ENCODE peak calls at places on chromosome 10, in four cellular contexts. V is fibroblast of lung, G is HCT116, S is IMR-90. R is an unnamed sample. For H3K4me1, the result is how much of the 10 kb centered on the place peaks cover.

GRCh38 chr10:3418041-3418760 is 245.6 kb upstream of the PITRM1 start:
- DNase-seq in V (peak), G (no peak), S (no peak), R (no peak)

GRCh38 chr10:31261502-31262311 is 57.3 kb upstream of the ZEB1 start:
- DNase-seq in V (peak), G (no peak), S (peak), R (no peak)

GRCh38 chr10:77090381-77091356 is 546.9 kb downstream of the KCNMA1 start:
- DNase-seq in V (peak), G (no peak), S (no peak), R (no peak)

GRCh38 chr10:46536171-46536570 is 20.3 kb downstream of the GPRIN2 start:
- DNase-seq in V (no peak), G (no peak), S (no peak), R (peak)

GRCh38 chr10:101291254-101292193 is 62.3 kb upstream of the LBX1 start:
- DNase-seq in V (no peak), G (no peak), S (peak), R (peak)

GRCh38 chr10:116809528-116810500 is 39.5 kb upstream of the ENO4 start:
- DNase-seq in V (no peak), G (peak), S (no peak), R (no peak)

GRCh38 chr10:47403401-47404318 is 19.6 kb upstream of the ZNF488 start:
- DNase-seq in V (no peak), G (no peak), S (peak), R (peak)

GRCh38 chr10:92180326-92180881 is 110.5 kb downstream of the CPEB3 start:
- DNase-seq in V (no peak), G (no peak), S (no peak), R (no peak)

GRCh38 chr10:71771821-71772617 is 1.3 kb downstream of the VSIR start:
- DNase-seq in V (peak), G (peak), S (peak), R (peak)

GRCh38 chr10:48332166-48332870 is 25.8 kb downstream of the MAPK8 start:
- DNase-seq in V (no peak), G (no peak), S (no peak), R (no peak)

DNA sequence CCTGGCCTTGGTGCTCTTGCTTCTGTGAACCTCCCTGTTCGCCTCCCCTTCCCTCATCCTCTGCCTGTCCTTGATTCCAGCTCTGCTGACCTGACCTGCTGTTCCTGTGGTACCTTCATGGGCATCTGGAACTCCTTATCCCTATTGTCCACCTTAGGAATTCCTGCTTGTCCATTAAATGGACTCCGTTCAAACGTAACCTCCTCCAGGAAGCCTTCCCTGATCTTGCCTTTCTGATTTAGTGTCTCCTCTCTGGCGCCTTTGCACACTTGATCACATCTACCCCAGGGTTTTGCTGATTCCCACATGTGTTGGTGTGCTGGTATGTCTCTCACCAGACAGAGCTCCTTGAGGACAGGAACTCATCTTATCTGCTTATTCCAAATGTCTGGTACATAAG is 20.9 kb downstream of the TSPAN15 start:
- DNase-seq in V (no peak), G (no peak), S (no peak), R (no peak)
- H3K9ac ChIP-seq in V (no peak), G (no peak), S (no peak), R (no peak)

DNA sequence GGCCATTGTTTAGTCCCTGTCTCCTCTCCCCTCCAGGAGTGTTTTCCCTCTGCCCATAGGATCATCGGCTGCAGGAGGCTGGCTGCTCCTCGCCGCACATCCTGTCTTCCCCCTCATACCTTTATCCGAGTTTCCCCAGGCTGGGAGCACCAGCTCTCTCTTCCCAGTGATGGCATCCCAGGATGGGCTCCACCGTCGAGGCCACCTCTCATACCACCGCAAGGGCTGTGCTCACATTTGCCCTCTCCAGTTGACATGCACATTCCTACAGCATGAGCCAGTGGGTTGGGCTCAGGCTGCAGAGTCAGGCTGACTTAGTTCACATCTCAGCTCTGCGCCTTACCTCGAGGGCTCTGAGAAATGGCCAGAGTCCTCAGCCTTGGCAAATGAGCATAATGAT is 12.1 kb downstream of the HKDC1 start:
- DNase-seq in V (peak), G (peak), S (peak), R (no peak)
- TF ChIP-seq CTCF in V (no peak), G (no peak), S (no peak), R (no peak)

GRCh38 chr10:105751688-105752087 is 1110.6 kb downstream of the SORCS3 start:
- DNase-seq in V (no peak), G (no peak), S (no peak), R (no peak)
- H3K4me1 ChIP-seq in V (under half), G (under half), S (under half), R (under half)

DNA sequence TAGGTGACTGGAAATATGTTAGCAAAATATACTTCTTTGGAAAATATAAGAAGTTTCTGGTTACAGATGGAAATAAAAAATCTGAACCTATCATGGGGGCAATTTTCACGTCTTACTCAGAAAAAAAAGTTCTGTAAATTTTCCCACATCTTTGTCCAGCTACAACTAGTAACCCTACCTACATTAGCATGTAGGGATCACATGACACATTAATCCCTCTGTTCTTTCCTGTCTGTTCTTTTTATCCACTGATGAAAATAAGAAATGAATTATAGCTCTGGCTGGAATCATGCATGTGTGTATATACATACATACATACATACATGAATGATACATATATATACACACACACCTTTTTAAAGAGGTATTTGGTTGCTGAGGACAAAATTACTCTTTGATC is 3.6 kb upstream of the FAM53B start:
- DNase-seq in V (no peak), G (no peak), S (no peak), R (no peak)
- H3K9ac ChIP-seq in V (no peak), G (no peak), S (no peak), R (no peak)

GRCh38 chr10:74738052-74738451 is 88.3 kb upstream of the KAT6B start:
- DNase-seq in V (no peak), G (no peak), S (peak), R (no peak)
- TF ChIP-seq CTCF in V (no peak), G (no peak), S (no peak), R (no peak)

DNA sequence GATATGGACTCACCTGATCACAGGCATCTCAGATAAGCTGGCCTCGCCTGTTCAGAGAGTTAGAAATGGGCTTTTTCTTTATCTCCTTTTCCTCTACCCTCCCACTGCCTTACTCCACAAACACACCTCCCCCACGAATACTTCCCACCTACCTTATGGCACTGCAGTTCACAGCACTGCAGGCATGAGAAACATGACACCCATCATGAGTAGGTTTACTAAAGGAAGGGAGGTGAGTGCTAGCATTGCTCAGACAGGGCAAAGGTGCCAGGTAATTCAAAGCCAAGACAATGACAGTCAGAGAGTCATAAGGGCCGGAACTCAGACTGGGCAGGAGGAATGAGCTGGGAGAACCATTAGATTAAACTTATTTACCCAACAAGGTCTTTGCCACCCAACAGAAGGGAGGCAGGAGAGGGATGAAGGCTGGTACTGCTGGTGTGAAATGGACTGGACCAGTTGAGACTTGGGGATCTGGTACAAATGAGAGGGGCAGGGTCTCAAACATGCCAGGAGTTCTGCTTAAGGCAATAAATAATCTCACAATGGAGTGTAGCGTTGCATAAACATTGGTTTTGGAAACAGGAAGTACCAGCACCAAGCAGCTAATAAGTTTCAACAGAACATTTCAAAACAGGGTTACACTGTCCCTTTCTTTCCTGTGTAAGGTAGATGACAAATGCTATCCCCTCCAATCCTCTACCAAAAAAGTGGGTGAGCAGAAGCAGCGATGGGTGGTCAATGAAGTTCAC is 220.4 kb downstream of the FAM107B start:
- DNase-seq in V (peak), G (peak), S (no peak), R (no peak)
- H3K4me1 ChIP-seq in V (under half), G (under half), S (under half), R (under half)

GRCh38 chr10:105974803-105975456 is 1189.6 kb downstream of the SORCS1 start:
- DNase-seq in V (no peak), G (no peak), S (peak), R (no peak)
- H3K9ac ChIP-seq in V (no peak), G (no peak), S (no peak), R (no peak)

DNA sequence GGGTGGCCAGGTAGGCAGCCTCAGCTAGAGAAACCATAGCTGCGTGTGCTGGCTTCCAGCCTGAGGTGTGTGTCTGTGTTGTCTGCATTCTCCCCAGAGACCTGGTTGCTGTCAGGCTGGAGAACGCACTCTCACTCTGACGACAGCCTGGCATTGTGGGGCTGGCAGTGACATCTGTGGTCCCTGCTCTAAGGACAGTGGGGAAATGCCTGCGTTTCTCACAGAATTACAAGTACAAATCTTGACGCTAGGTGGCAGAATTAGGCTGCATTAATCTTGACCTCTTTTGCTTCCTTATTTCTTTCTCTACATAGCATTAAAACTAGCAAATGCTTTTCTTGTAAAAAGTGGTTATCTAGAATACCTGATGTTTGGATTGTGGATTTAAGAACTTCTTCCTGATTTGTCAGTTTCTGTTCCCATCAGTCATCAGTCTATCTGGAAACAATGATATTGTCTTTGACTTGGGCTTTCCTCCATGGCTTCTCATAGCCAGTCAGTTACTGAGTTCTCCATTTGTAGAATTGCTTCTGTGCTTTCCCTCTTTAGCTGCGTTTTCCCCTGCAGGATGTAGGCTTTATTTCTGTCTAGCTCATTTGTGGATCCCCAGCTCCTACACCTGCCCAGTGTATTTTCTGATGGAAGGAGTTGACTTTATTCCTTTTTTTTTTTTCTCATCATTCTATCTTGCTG is 86.0 kb downstream of the FANK1 start:
- DNase-seq in V (peak), G (peak), S (peak), R (no peak)
- TF ChIP-seq CTCF in V (peak), G (peak), S (peak), R (peak)

GRCh38 chr10:132397671-132398565 is 918 bp downstream of the PWWP2B start:
- DNase-seq in V (peak), G (no peak), S (peak), R (peak)
- H3K4me1 ChIP-seq in V (under half), G (under half), S (under half), R (under half)

GRCh38 chr10:67875340-67876238 is 8.9 kb upstream of the SIRT1 start:
- DNase-seq in V (no peak), G (no peak), S (no peak), R (no peak)
- H3K9ac ChIP-seq in V (no peak), G (no peak), S (no peak), R (no peak)